ENCODE peak calls at places on chromosomes 2 and 18, in four cellular contexts. Z is gastrocnemius medialis, E is neuronal stem cell, P is stomach. M is an unnamed sample.

GRCh38 chr2:237685408-237685807 is 58.0 kb downstream of the LRRFIP1 start:
- DNase-seq in E (no peak), Z (no peak), P (no peak), M (no peak)

GRCh38 chr2:219246559-219246958 is 1.3 kb downstream of the STK16 start:
- DNase-seq in Z (no peak), E (no peak), P (no peak), M (no peak)

GRCh38 chr2:26001743-26002341 is 19.5 kb upstream of the KIF3C start:
- DNase-seq in E (no peak), P (peak), Z (peak), M (peak)

GRCh38 chr2:233202531-233202944 is 48.9 kb upstream of the ATG16L1 start:
- DNase-seq in E (no peak), Z (no peak), P (no peak), M (no peak)

GRCh38 chr2:65345626-65346025 is 86.8 kb downstream of the SPRED2 start:
- DNase-seq in E (no peak), Z (no peak), P (no peak), M (no peak)

GRCh38 chr2:183149489-183149888 is 25.2 kb downstream of the NUP35 start:
- DNase-seq in P (no peak), Z (no peak), E (no peak), M (no peak)

GRCh38 chr2:125886153-125886552 is 769.8 kb upstream of the GYPC start:
- DNase-seq in Z (no peak), P (no peak), E (no peak), M (no peak)

GRCh38 chr18:6734746-6735430 is 5.4 kb downstream of the ARHGAP28 start:
- DNase-seq in P (no peak), E (no peak), Z (no peak), M (no peak)

GRCh38 chr2:215736653-215737290 is 276.6 kb downstream of the MREG start:
- DNase-seq in E (no peak), Z (no peak), P (no peak), M (no peak)

GRCh38 chr2:54709341-54709809 is 14.1 kb upstream of the EML6 start:
- DNase-seq in E (no peak), Z (no peak), P (peak), M (no peak)

GRCh38 chr2:214482716-214483115 is 71.9 kb downstream of the VWC2L start:
- DNase-seq in P (no peak), E (peak), Z (no peak), M (no peak)

GRCh38 chr2:65367517-65367916 is 64.9 kb downstream of the SPRED2 start:
- DNase-seq in P (peak), E (no peak), Z (no peak), M (no peak)

GRCh38 chr18:59455728-59456276 is 96.7 kb upstream of the LMAN1 start:
- DNase-seq in E (no peak), P (no peak), Z (no peak), M (no peak)

GRCh38 chr2:9288233-9288632 is 81.6 kb downstream of the ASAP2 start:
- DNase-seq in P (no peak), E (no peak), Z (no peak), M (no peak)

GRCh38 chr2:162072976-162073775 is 839 bp downstream of the DPP4 start:
- DNase-seq in Z (no peak), E (no peak), P (no peak), M (peak)

GRCh38 chr2:8884812-8885211 is 47.4 kb upstream of the KIDINS220 start:
- DNase-seq in P (no peak), Z (no peak), E (no peak), M (no peak)

GRCh38 chr18:54787098-54787497 is 41.2 kb upstream of the RAB27B start:
- DNase-seq in E (no peak), P (peak), Z (no peak), M (no peak)

GRCh38 chr18:44795241-44795640 is 114.6 kb downstream of the SETBP1 start:
- DNase-seq in Z (no peak), P (no peak), E (no peak), M (no peak)

GRCh38 chr18:51211552-51211951 is 14.1 kb upstream of the MEX3C start:
- DNase-seq in Z (no peak), E (no peak), P (no peak), M (no peak)

GRCh38 chr2:227888289-227888688 is 16.9 kb downstream of the DAW1 start:
- DNase-seq in E (no peak), P (no peak), Z (no peak), M (no peak)

GRCh38 chr2:43391877-43392214 is 165.4 kb upstream of the ZFP36L2 start:
- DNase-seq in P (no peak), Z (no peak), E (no peak), M (no peak)

GRCh38 chr2:173101687-173102086 is 26.0 kb downstream of the MAP3K20 start:
- DNase-seq in E (no peak), P (no peak), Z (no peak), M (no peak)

GRCh38 chr2:27756091-27756490 is 15.4 kb upstream of the MRPL33 start:
- DNase-seq in Z (no peak), E (no peak), P (no peak), M (no peak)

GRCh38 chr2:27756544-27757498 is 14.7 kb upstream of the MRPL33 start:
- DNase-seq in P (no peak), E (no peak), Z (peak), M (no peak)

GRCh38 chr2:27752551-27753237 is 18.8 kb upstream of the MRPL33 start:
- DNase-seq in E (no peak), Z (no peak), P (peak), M (no peak)

GRCh38 chr2:27753744-27754588 is 17.6 kb upstream of the MRPL33 start:
- DNase-seq in E (peak), P (peak), Z (peak), M (peak)

DNA sequence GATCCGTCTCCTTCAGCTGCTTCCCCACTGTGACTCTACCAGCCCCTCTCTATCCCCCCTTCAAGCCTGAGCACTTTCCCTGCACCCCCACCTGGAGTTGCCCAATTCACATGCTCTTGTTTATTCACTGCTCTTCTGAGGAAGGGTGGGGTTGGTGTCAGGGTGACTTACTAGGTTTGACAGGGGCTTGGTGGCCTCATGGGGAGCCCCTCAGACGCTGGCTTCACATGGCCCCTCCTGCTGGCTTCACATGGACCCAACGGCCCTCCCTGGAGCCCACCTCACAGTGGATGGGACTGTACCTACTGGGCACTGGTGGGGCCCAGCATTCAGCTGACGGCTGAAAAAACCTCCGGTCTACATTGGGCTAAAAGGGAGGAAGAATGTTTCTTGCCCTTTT is 16.7 kb upstream of the MRPL33 start:
- DNase-seq in E (no peak), P (no peak), Z (no peak), M (no peak)
- H3K27ac ChIP-seq in E (no peak), P (no peak), Z (no peak), M (no peak)

GRCh38 chr2:230865324-230865765 is 603 bp downstream of the ITM2C start:
- DNase-seq in Z (no peak), E (no peak), P (no peak), M (no peak)
- H3K27ac ChIP-seq in Z (peak), E (no peak), P (peak), M (no peak)

GRCh38 chr2:28395334-28396061 is 2.8 kb downstream of the FOSL2 start:
- DNase-seq in P (no peak), Z (peak), E (no peak), M (peak)
- H3K27ac ChIP-seq in P (peak), Z (peak), E (no peak), M (peak)

DNA sequence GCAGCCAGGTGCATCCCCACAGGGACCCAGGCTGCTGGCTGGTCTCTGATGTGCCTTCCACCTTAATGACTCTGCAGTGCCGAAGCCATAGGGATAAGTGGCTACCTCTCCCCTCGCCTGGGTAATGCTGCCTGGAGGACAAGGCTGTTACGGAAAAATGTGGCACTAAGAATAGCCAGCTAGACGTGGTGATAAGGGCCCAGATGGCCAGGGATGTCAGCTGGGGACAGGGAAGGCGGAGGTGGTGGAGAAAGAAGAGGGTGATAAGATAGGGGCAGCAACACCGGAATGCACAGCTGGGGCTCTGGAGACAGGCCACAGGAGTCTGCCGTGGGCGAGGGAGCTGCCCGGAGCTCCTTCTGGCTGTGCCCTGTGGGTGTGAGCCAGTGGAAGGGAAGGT is 170.6 kb downstream of the FHOD3 start:
- DNase-seq in E (no peak), Z (no peak), P (no peak), M (no peak)
- H3K27ac ChIP-seq in E (no peak), Z (peak), P (no peak), M (no peak)